ENCODE peak calls at places on chromosomes 5 and 9, in five cellular contexts. One of them, this sample, is unnamed.

GRCh38 chr5:140111859-140112551 is 1.9 kb upstream of the PURA start:
- DNase-seq in choroid plexus epithelial cell: no peak
- DNase-seq in H4: no peak
- DNase-seq in fibroblast of lung: no peak
- DNase-seq in NCI-H460: no peak
- DNase-seq in this sample: no peak

GRCh38 chr5:124373843-124374242 is 372.6 kb downstream of the ZNF608 start:
- DNase-seq in H4: no peak
- DNase-seq in fibroblast of lung: no peak
- DNase-seq in NCI-H460: no peak
- DNase-seq in choroid plexus epithelial cell: no peak
- DNase-seq in this sample: peak; percentile 46

GRCh38 chr9:100083448-100084144 is 15.2 kb downstream of the ERP44 start:
- DNase-seq in H4: no peak
- DNase-seq in choroid plexus epithelial cell: no peak
- DNase-seq in NCI-H460: no peak
- DNase-seq in fibroblast of lung: no peak
- DNase-seq in this sample: no peak

GRCh38 chr5:7388553-7388952 is 7.4 kb upstream of the ADCY2 start:
- DNase-seq in H4: no peak
- DNase-seq in fibroblast of lung: no peak
- DNase-seq in choroid plexus epithelial cell: no peak
- DNase-seq in NCI-H460: no peak
- DNase-seq in this sample: no peak

GRCh38 chr5:93421987-93422391 is 159.0 kb downstream of the NR2F1-AS1 start:
- DNase-seq in fibroblast of lung: peak; percentile 54
- DNase-seq in NCI-H460: no peak
- DNase-seq in H4: no peak
- DNase-seq in choroid plexus epithelial cell: no peak
- DNase-seq in this sample: no peak

GRCh38 chr9:32954642-32955041 is 46.8 kb downstream of the APTX start:
- DNase-seq in choroid plexus epithelial cell: peak; percentile 69
- DNase-seq in fibroblast of lung: peak; percentile 84
- DNase-seq in NCI-H460: no peak
- DNase-seq in H4: peak; percentile 46
- DNase-seq in this sample: peak; percentile 73

GRCh38 chr9:90898229-90898628 is 96.6 kb downstream of the SYK start:
- DNase-seq in H4: no peak
- DNase-seq in fibroblast of lung: no peak
- DNase-seq in NCI-H460: no peak
- DNase-seq in choroid plexus epithelial cell: peak; percentile 57
- DNase-seq in this sample: peak; percentile 28

GRCh38 chr5:154541553-154541952 is 63.5 kb upstream of the HAND1 start:
- DNase-seq in NCI-H460: no peak
- DNase-seq in H4: no peak
- DNase-seq in choroid plexus epithelial cell: no peak
- DNase-seq in fibroblast of lung: no peak
- DNase-seq in this sample: no peak

GRCh38 chr9:133768859-133769510 is 30.8 kb upstream of the SARDH start:
- DNase-seq in H4: no peak
- DNase-seq in NCI-H460: no peak
- DNase-seq in choroid plexus epithelial cell: peak; percentile 13
- DNase-seq in fibroblast of lung: no peak
- DNase-seq in this sample: no peak

GRCh38 chr5:62082370-62082778 is 223.6 kb upstream of the KIF2A start:
- DNase-seq in choroid plexus epithelial cell: peak; percentile 32
- DNase-seq in H4: no peak
- DNase-seq in NCI-H460: no peak
- DNase-seq in fibroblast of lung: peak; percentile 76
- DNase-seq in this sample: peak; percentile 68

GRCh38 chr9:69815313-69815712 is 5.3 kb upstream of the CFAP95 start:
- DNase-seq in NCI-H460: no peak
- DNase-seq in fibroblast of lung: no peak
- DNase-seq in H4: peak; percentile 36
- DNase-seq in choroid plexus epithelial cell: no peak
- DNase-seq in this sample: no peak

GRCh38 chr5:180464603-180464970 is 29.6 kb upstream of the CNOT6 start:
- DNase-seq in NCI-H460: no peak
- DNase-seq in fibroblast of lung: no peak
- DNase-seq in H4: no peak
- DNase-seq in choroid plexus epithelial cell: no peak
- DNase-seq in this sample: no peak

This sample was measured in foreskin fibroblast.